ENCODE peak calls at places on chromosomes 5 and 9, in six cellular contexts. D, S, V, K, G and N are unnamed samples.
A peak's percentile ranks its signal among the peaks of the same experiment; 100 is the strongest.

GRCh38 chr5:167219296-167219695 is 1072.1 kb upstream of the WWC1 start:
- DNase-seq in G (no peak), K (no peak), V (no peak), S (no peak), D (no peak), N (no peak)

GRCh38 chr9:87569008-87569908 is 71.6 kb downstream of the DAPK1 start:
- DNase-seq in V (no peak), G (no peak), D (no peak), S (no peak), K (no peak), N (no peak)

GRCh38 chr9:34211395-34211794 is 32.6 kb downstream of the UBAP1 start:
- DNase-seq in D (no peak), S (no peak), G (no peak), V (no peak), K (no peak), N (no peak)

GRCh38 chr9:99445377-99445891 is 223.4 kb downstream of the SEC61B start:
- DNase-seq in V (no peak), K (peak; percentile 89), S (peak; percentile 87), D (no peak), G (peak; percentile 78), N (no peak)

GRCh38 chr9:69645488-69645887 is 26.7 kb downstream of the APBA1 start:
- DNase-seq in K (peak; percentile 46), S (no peak), G (no peak), V (no peak), D (peak; percentile 67), N (no peak)

GRCh38 chr5:168273056-168273980 is 18.1 kb upstream of the WWC1 start:
- DNase-seq in K (no peak), S (no peak), D (no peak), V (no peak), G (no peak), N (no peak)

GRCh38 chr5:149317281-149318048 is 27.8 kb upstream of the GRPEL2 start:
- DNase-seq in G (no peak), V (peak; percentile 11), K (no peak), D (peak; percentile 63), S (peak; percentile 65), N (no peak)

GRCh38 chr5:43037929-43038510 is 2.1 kb downstream of the ANXA2R start:
- DNase-seq in V (no peak), K (no peak), G (no peak), S (peak; percentile 62), D (peak; percentile 35), N (no peak)

GRCh38 chr9:116087751-116088194 is 65.8 kb upstream of the PAPPA start:
- DNase-seq in V (no peak), D (no peak), G (no peak), K (no peak), S (peak; percentile 72), N (no peak)

GRCh38 chr5:74801197-74801596 is 34.1 kb downstream of the NSA2 start:
- DNase-seq in D (no peak), K (no peak), S (no peak), G (no peak), V (no peak), N (no peak)

GRCh38 chr5:105133087-105133486 is 1570.5 kb upstream of the NUDT12 start:
- DNase-seq in K (no peak), S (no peak), V (no peak), G (no peak), D (no peak), N (no peak)

GRCh38 chr5:157708866-157709265 is 22.4 kb upstream of the THG1L start:
- DNase-seq in D (no peak), G (no peak), S (no peak), V (no peak), K (no peak), N (no peak)

GRCh38 chr9:6153425-6153824 is 62.2 kb upstream of the IL33 start:
- DNase-seq in D (no peak), K (no peak), V (no peak), G (no peak), S (no peak), N (no peak)

GRCh38 chr5:150595466-150596031 is 44.9 kb upstream of the SYNPO start:
- DNase-seq in S (peak; percentile 47), V (no peak), D (no peak), G (peak; percentile 43), K (no peak), N (no peak)

GRCh38 chr9:99936947-99937587 is 30.6 kb downstream of the STX17 start:
- DNase-seq in G (no peak), S (no peak), D (no peak), V (no peak), K (no peak), N (no peak)

GRCh38 chr9:115262952-115263351 is 145.0 kb upstream of the TNC start:
- DNase-seq in V (no peak), G (no peak), S (peak; percentile 16), D (no peak), K (no peak), N (no peak)

GRCh38 chr9:15249042-15249818 is 57.8 kb downstream of the TTC39B start:
- DNase-seq in D (no peak), V (no peak), K (no peak), S (peak; percentile 87), G (no peak), N (no peak)

GRCh38 chr5:2579126-2579525 is 172.4 kb downstream of the IRX2 start:
- DNase-seq in G (no peak), K (no peak), V (no peak), D (no peak), S (no peak), N (no peak)

GRCh38 chr5:2584579-2584978 is 166.9 kb downstream of the IRX2 start:
- DNase-seq in D (no peak), K (no peak), S (no peak), V (no peak), G (no peak), N (no peak)

GRCh38 chr5:2582106-2582505 is 169.4 kb downstream of the IRX2 start:
- DNase-seq in V (no peak), D (no peak), K (no peak), S (no peak), G (no peak), N (no peak)

GRCh38 chr5:2582507-2582906 is 169.0 kb downstream of the IRX2 start:
- DNase-seq in G (no peak), D (no peak), K (no peak), S (no peak), V (no peak), N (no peak)

DNA sequence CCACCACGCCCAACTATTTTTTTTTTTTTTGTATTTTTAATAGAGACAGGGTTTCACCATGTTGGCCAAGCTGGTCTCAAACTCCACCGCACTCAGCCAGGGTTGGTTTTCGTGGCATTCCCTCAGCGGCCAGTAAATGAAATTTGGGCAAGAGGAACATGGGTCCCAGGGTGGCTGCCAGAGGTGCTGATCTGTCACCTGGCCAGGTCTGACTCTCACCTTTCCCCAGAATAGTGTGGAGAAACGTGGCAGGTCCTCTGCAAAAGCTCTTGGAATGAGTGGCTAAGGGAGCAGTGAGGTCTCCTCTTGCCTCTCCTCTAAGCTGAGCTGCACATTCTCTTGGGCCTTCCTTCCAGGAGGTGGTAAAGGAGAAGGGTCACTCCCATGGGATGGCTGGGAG is 170.1 kb downstream of the IRX2 start:
- DNase-seq in D (no peak), S (no peak), G (no peak), V (no peak), K (no peak), N (no peak)
- H3K9me3 ChIP-seq in D (peaks cover 19% of the 10 kb centered on the region), S (peaks cover 18% of the 10 kb centered on the region), G (no peaks in the 10 kb centered on the region), V (no peaks in the 10 kb centered on the region), K (no peaks in the 10 kb centered on the region), N (no peaks in the 10 kb centered on the region)

GRCh38 chr5:56422060-56422762 is 189.1 kb upstream of the ANKRD55 start:
- DNase-seq in G (no peak), D (peak; percentile 25), V (no peak), K (no peak), S (no peak), N (no peak)

GRCh38 chr5:56429110-56429561 is 196.0 kb upstream of the ANKRD55 start:
- DNase-seq in G (peak; percentile 52), D (peak; percentile 19), K (peak; percentile 59), V (no peak), S (peak; percentile 33), N (no peak)

GRCh38 chr5:56430437-56430836 is 197.3 kb upstream of the ANKRD55 start:
- DNase-seq in D (no peak), V (no peak), G (no peak), K (no peak), S (no peak), N (no peak)

GRCh38 chr5:56432326-56432725 is 199.2 kb upstream of the ANKRD55 start:
- DNase-seq in G (no peak), V (no peak), K (no peak), D (no peak), S (peak; percentile 50), N (no peak)

GRCh38 chr5:56426658-56427057 is 193.5 kb upstream of the ANKRD55 start:
- DNase-seq in G (no peak), S (no peak), V (no peak), K (no peak), D (no peak), N (no peak)
- H3K9me3 ChIP-seq in G (peaks cover 8% of the 10 kb centered on the region), S (peaks cover 3% of the 10 kb centered on the region), V (no peaks in the 10 kb centered on the region), K (no peaks in the 10 kb centered on the region), D (no peaks in the 10 kb centered on the region), N (peaks cover 3% of the 10 kb centered on the region)

DNA sequence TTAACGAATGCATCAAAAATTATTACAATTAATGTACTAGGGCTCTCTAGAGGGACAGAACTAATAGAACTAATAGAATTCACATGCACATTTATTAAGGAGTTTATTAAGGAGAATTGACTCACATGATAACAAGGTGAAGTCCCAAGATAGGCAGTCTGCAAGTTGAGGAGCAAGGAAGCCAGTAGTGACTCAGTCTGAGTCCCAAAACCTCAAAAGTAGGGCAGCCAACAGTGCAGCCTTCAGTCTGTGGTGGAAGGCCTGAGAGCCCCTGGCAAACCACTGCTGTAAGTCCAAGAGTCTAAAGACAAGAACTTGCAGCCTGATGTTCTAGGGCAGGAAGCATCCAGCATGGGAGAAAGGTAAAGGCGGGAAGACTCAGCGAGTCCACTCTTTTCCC is 633.8 kb downstream of the SEMA5A start:
- DNase-seq in S (no peak), V (no peak), K (no peak), D (no peak), G (no peak), N (no peak)
- H3K9me3 ChIP-seq in S (no peaks in the 10 kb centered on the region), V (no peaks in the 10 kb centered on the region), K (no peaks in the 10 kb centered on the region), D (no peaks in the 10 kb centered on the region), G (peaks cover 10% of the 10 kb centered on the region), N (no peaks in the 10 kb centered on the region)

GRCh38 chr5:152688561-152689274 is 283.6 kb upstream of the NMUR2 start:
- DNase-seq in D (no peak), K (peak; percentile 46), G (no peak), V (no peak), S (peak; percentile 80), N (no peak)
- H3K9me3 ChIP-seq in D (peaks cover 7% of the 10 kb centered on the region), K (no peaks in the 10 kb centered on the region), G (peaks cover 8% of the 10 kb centered on the region), V (no peaks in the 10 kb centered on the region), S (no peaks in the 10 kb centered on the region), N (peaks cover 2% of the 10 kb centered on the region)

DNA sequence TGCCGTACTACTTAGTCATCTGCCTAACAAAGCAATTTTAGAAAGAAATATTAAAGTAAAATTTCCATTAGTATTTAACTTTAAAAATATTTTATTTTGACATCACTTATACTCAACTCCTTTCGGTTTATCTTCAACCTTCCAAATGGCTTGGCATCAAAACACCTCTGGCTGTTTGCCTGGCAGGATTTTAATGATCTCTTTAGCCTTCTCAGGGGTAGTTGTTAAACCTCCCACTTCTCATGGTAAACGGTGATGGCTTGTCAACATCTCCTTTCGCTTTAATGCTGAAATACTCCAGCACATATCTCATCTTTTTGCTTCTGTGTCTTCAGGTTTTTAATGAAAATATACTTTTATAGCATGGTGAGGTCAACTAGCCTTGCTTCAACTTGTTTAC is 747.1 kb downstream of the CETN3 start:
- DNase-seq in V (no peak), K (no peak), S (no peak), G (no peak), D (no peak), N (no peak)
- H3K9me3 ChIP-seq in V (no peaks in the 10 kb centered on the region), K (no peaks in the 10 kb centered on the region), S (no peaks in the 10 kb centered on the region), G (peaks cover 47% of the 10 kb centered on the region), D (no peaks in the 10 kb centered on the region), N (no peaks in the 10 kb centered on the region)

GRCh38 chr5:71969464-71969863 is 137.8 kb upstream of the MAP1B start:
- DNase-seq in G (no peak), V (no peak), D (no peak), S (no peak), K (no peak), N (no peak)
- H3K9me3 ChIP-seq in G (no peaks in the 10 kb centered on the region), V (no peaks in the 10 kb centered on the region), D (no peaks in the 10 kb centered on the region), S (no peaks in the 10 kb centered on the region), K (no peaks in the 10 kb centered on the region), N (no peaks in the 10 kb centered on the region)